ENCODE peak calls at places on chromosomes 16 and 17, in five cellular contexts. A is trophoblast cell, D is mesenchymal stem cell, P is H9, T is H1. G is an unnamed sample.

GRCh38 chr16:16890964-16891363 is 512.0 kb downstream of the NPIPA7 start:
- DNase-seq in T (no peak), A (no peak), P (no peak), D (no peak), G (no peak)

GRCh38 chr17:30950669-30951399 is 20.0 kb upstream of the RNF135 start:
- DNase-seq in T (no peak), A (no peak), D (peak; percentile 84), P (no peak), G (no peak)

GRCh38 chr17:80049986-80050385 is 13.5 kb downstream of the CCDC40 start:
- DNase-seq in P (no peak), D (no peak), T (no peak), A (no peak), G (no peak)

GRCh38 chr17:68614718-68615117 is 13.6 kb upstream of the FAM20A start:
- DNase-seq in A (no peak), D (no peak), P (no peak), T (no peak), G (no peak)

GRCh38 chr17:45228121-45228941 is 6.6 kb downstream of the FMNL1 start:
- DNase-seq in A (no peak), D (no peak), T (no peak), P (peak; percentile 44), G (no peak)

GRCh38 chr17:68868708-68869107 is 86.5 kb downstream of the ABCA8 start:
- DNase-seq in A (no peak), T (no peak), D (peak; percentile 9), P (no peak), G (no peak)

GRCh38 chr17:38334480-38335364 is 9.0 kb downstream of the GPR179 start:
- DNase-seq in A (no peak), T (no peak), P (peak; percentile 33), D (no peak), G (no peak)

GRCh38 chr17:77927777-77928518 is 30.6 kb upstream of the TNRC6C start:
- DNase-seq in T (no peak), P (no peak), D (no peak), A (no peak), G (no peak)

GRCh38 chr17:60712675-60713074 is 35.0 kb downstream of the BCAS3 start:
- DNase-seq in A (no peak), T (no peak), P (no peak), D (no peak), G (no peak)

GRCh38 chr17:5798104-5798503 is 213.8 kb upstream of the NLRP1 start:
- DNase-seq in T (no peak), P (no peak), D (peak; percentile 15), A (no peak), G (no peak)

GRCh38 chr17:5793157-5793556 is 208.8 kb upstream of the NLRP1 start:
- DNase-seq in D (no peak), P (no peak), T (no peak), A (no peak), G (no peak)

GRCh38 chr17:5794881-5795486 is 210.7 kb upstream of the NLRP1 start:
- DNase-seq in T (no peak), A (no peak), D (no peak), P (no peak), G (no peak)

GRCh38 chr17:5797447-5797846 is 213.1 kb upstream of the NLRP1 start:
- DNase-seq in A (no peak), T (no peak), D (peak; percentile 15), P (no peak), G (no peak)

GRCh38 chr17:5793899-5794298 is 209.6 kb upstream of the NLRP1 start:
- DNase-seq in P (peak; percentile 85), D (no peak), T (peak; percentile 36), A (no peak), G (no peak)
- H2BK12ac ChIP-seq in P (no peak overlapping the region), D (no peak overlapping the region), T (peak overlapping the region; percentile 13), A (no peak overlapping the region), G (no peak overlapping the region)

GRCh38 chr17:28970879-28971278 is 19.6 kb upstream of the PHF12 start:
- DNase-seq in D (no peak), A (no peak), T (no peak), P (no peak), G (no peak)

GRCh38 chr17:28973414-28973813 is 22.1 kb upstream of the PHF12 start:
- DNase-seq in T (no peak), P (no peak), A (no peak), D (peak; percentile 49), G (no peak)

GRCh38 chr17:28974451-28974850 is 23.1 kb upstream of the PHF12 start:
- DNase-seq in D (no peak), T (no peak), A (no peak), P (no peak), G (no peak)

GRCh38 chr17:28969706-28970393 is 18.5 kb upstream of the PHF12 start:
- DNase-seq in D (no peak), T (no peak), P (no peak), A (peak; percentile 71), G (no peak)

DNA sequence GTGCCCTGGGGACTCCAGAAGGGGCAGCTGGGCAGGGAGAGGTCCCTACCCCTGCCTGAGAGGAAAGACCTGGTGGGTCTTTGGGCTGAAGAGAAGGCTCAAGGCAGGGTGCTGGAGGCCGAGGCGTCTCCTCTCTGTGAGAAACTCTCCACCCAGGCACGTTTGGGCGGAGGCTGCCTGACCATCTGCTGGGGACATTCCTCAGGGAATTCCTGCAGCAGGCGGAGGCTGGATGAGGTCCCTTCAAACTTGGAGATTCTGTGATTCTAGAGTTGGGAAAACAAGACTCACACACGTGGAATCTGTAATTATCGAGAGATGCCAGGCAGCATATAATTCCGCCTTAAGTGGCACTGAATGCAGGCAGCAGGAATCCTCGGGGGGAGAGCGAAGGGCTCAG is 21.1 kb upstream of the PHF12 start:
- DNase-seq in D (no peak), T (no peak), P (no peak), A (peak; percentile 86), G (no peak)
- H3K27me3 ChIP-seq in D (peaks cover 74% of the 10 kb centered on the region), T (no peaks in the 10 kb centered on the region), P (no peaks in the 10 kb centered on the region), A (no peaks in the 10 kb centered on the region), G (no peaks in the 10 kb centered on the region)

GRCh38 chr16:20911361-20911760 is 10.8 kb downstream of the LYRM1 start:
- DNase-seq in P (no peak), T (no peak), A (no peak), D (peak; percentile 50), G (no peak)

GRCh38 chr16:20906225-20906870 is 5.8 kb downstream of the LYRM1 start:
- DNase-seq in A (no peak), D (peak; percentile 77), P (no peak), T (no peak), G (no peak)

GRCh38 chr16:20906871-20907255 is 6.3 kb downstream of the LYRM1 start:
- DNase-seq in D (no peak), P (no peak), A (no peak), T (no peak), G (no peak)

GRCh38 chr16:20915733-20916132 is 15.2 kb downstream of the LYRM1 start:
- DNase-seq in D (no peak), A (no peak), T (no peak), P (no peak), G (no peak)

DNA sequence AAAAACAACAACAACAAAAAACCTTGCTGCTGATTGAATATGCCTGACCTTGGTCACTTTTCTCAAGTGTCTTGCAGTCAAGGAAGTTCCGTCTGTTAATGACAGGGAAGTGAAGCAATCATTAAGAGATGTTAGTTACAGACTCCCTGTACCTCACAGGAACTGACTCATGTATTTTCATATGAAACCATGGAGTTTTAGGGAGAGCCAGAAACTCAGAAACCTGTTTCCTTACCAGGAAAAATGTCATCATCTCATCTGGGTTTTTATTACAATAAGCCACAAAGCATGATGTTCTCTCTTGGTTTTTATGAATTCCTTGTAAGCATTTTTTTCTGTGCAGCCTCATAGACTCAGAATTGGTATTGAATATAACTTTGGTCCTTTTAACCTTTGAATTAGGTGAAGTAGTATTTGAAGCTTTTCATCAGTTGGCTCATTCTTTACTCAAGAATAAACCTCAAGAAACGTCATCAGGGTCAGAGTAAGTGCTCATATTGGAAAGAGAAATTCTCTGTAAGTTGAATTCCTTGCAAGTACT is 10.3 kb downstream of the LYRM1 start:
- DNase-seq in D (peak; percentile 94), A (no peak), T (no peak), P (no peak), G (no peak)
- H2BK12ac ChIP-seq in D (no peak overlapping the region), A (no peak overlapping the region), T (no peak overlapping the region), P (no peak overlapping the region), G (no peak overlapping the region)

GRCh38 chr17:63996430-63997182 is 1.5 kb upstream of the PRR29 start:
- DNase-seq in P (peak; percentile 27), T (no peak), D (no peak), A (no peak), G (no peak)

GRCh38 chr17:63995626-63996025 is 2.5 kb upstream of the PRR29 start:
- DNase-seq in D (no peak), A (no peak), P (peak; percentile 29), T (no peak), G (no peak)

GRCh38 chr17:63998721-63999679 is 849 bp downstream of the PRR29 start:
- DNase-seq in A (no peak), T (no peak), D (no peak), P (peak; percentile 59), G (no peak)

GRCh38 chr17:63998050-63998720 is at the start of gene PRR29:
- DNase-seq in D (peak; percentile 74), T (no peak), A (peak; percentile 44), P (peak; percentile 92), G (peak; percentile 79)

GRCh38 chr17:63997341-63998048 is 656 bp upstream of the PRR29 start:
- DNase-seq in P (peak; percentile 54), A (no peak), D (no peak), T (no peak), G (no peak)
- H3K27me3 ChIP-seq in P (peaks cover 6% of the 10 kb centered on the region), A (no peaks in the 10 kb centered on the region), D (peaks cover 47% of the 10 kb centered on the region), T (peaks cover 17% of the 10 kb centered on the region), G (no peaks in the 10 kb centered on the region)

GRCh38 chr17:65931246-65932149 is 260.4 kb downstream of the CEP112 start:
- DNase-seq in A (no peak), D (no peak), T (no peak), P (no peak), G (no peak)
- H2BK12ac ChIP-seq in A (no peak overlapping the region), D (no peak overlapping the region), T (no peak overlapping the region), P (no peak overlapping the region), G (no peak overlapping the region)